ENCODE peak calls at places on chromosomes 4 and X, in nine cellular contexts. Y, R, F, S, T, X, O, Z and M are unnamed samples.

GRCh38 chrX:72120798-72121197 is 10.9 kb downstream of the RTL5 start:
- DNase-seq in O (no peak), Y (no peak), X (no peak), S (no peak), T (no peak), Z (no peak), R (no peak), F (no peak), M (no peak)

GRCh38 chr4:83618991-83619390 is 83.1 kb downstream of the GPAT3 start:
- DNase-seq in T (no peak), F (no peak), O (no peak), S (no peak), Y (no peak), R (no peak), X (peak), Z (no peak), M (no peak)

GRCh38 chr4:153113061-153113837 is 91.0 kb upstream of the TRIM2 start:
- DNase-seq in Z (no peak), R (no peak), Y (no peak), X (no peak), O (no peak), T (no peak), S (no peak), F (no peak), M (no peak)

GRCh38 chrX:149541521-149542047 is 772 bp downstream of the EOLA1 start:
- DNase-seq in T (no peak), O (no peak), S (no peak), Y (no peak), X (no peak), F (no peak), R (no peak), Z (no peak), M (no peak)

GRCh38 chrX:55996649-55997048 is 235.5 kb upstream of the KLF8 start:
- DNase-seq in F (no peak), X (no peak), O (no peak), T (no peak), R (no peak), Y (no peak), S (no peak), Z (no peak), M (no peak)

GRCh38 chr4:58602701-58603359 is 1492.6 kb upstream of the IGFBP7 start:
- DNase-seq in T (no peak), S (no peak), X (no peak), O (no peak), R (no peak), Z (no peak), F (no peak), Y (no peak), M (no peak)

GRCh38 chr4:169492436-169493163 is 119.8 kb downstream of the NEK1 start:
- DNase-seq in Z (peak), R (peak), Y (no peak), S (peak), X (peak), O (no peak), T (no peak), F (no peak), M (no peak)

GRCh38 chr4:123102897-123103489 is 180.6 kb upstream of the NUDT6 start:
- DNase-seq in F (no peak), O (no peak), Y (no peak), X (no peak), S (no peak), T (no peak), R (peak), Z (peak), M (no peak)

GRCh38 chrX:119573840-119574393 is 446 bp upstream of the UBE2A start:
- DNase-seq in R (peak), O (peak), Y (peak), T (peak), Z (peak), F (no peak), X (no peak), S (no peak), M (no peak)

GRCh38 chrX:3252744-3253143 is 93.7 kb downstream of the MXRA5 start:
- DNase-seq in R (no peak), T (no peak), F (no peak), Y (no peak), Z (no peak), O (no peak), S (no peak), X (no peak), M (no peak)

GRCh38 chr4:992297-993110 is 700 bp downstream of the SLC26A1 start:
- DNase-seq in F (peak), O (no peak), Z (no peak), S (no peak), R (peak), Y (no peak), T (no peak), X (peak), M (peak)

DNA sequence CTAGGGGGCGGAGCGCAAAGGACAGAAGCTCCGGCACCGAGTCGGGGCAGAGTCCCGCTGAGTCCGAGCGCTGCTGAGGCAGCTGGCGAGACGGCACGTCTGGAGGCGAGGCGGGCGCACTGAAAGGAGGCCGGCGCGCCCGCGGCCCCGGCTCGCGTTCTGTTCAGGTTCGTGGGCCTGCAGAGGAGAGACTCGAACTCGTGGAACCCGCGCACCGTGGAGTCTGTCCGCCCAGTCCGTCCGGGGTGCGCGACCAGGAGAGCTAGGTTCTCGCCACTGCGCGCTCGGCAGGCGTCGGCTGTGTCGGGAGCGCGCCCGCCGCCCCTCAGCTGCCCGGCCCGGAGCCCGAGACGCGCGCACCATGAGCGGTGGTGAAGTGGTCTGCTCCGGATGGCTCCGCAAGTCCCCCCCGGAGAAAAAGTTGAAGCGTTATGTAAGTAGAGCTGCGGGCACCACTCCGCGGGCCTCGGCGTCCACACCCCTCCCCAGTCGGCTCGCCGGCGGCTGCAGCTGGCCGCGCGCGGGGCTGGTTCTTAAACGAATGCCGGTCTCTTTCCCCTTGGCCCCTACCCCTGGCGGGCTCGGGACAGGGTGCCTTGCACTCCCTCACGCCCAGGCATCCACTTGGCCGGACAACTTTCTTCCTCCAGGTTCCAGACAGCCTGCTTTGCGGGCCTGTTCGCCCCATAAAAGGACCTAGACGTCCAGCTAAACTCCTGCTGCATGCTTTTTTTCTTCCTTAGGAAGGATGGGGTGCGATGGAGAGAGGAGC is at the start of gene GAB1:
- DNase-seq in T (peak), O (no peak), Z (no peak), Y (peak), R (peak), X (peak), F (peak), S (no peak), M (peak)
- TF ChIP-seq CTCF in T (no peak), O (peak), Z (no peak), Y (peak), R (no peak), X (no peak), F (no peak), S (peak), M (peak)

DNA sequence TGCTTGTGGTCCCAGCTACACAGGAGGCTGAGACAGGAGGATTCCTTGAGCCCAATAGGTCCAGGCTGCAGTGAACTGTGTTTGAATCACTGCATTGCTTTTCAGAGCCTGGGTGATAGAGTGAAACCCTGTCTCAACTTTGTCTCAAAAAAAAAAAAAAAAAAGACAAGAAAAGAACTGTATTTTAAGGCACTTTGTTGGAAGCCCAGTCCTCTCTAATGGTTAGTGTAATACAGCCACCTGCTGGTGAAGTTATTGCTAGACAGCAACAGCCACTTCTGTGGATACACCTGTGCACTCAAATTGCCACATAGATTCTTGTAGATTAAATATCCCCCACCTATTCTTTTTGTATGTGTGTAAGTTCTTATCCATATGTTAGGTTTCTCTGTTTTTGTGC is 10.1 kb upstream of the FGG start:
- DNase-seq in X (no peak), O (no peak), F (peak), T (no peak), S (no peak), Z (peak), Y (peak), R (peak), M (no peak)
- H3K27ac ChIP-seq in X (no peak), O (no peak), F (no peak), T (no peak), S (no peak), Z (no peak), Y (no peak), R (no peak), M (no peak)

DNA sequence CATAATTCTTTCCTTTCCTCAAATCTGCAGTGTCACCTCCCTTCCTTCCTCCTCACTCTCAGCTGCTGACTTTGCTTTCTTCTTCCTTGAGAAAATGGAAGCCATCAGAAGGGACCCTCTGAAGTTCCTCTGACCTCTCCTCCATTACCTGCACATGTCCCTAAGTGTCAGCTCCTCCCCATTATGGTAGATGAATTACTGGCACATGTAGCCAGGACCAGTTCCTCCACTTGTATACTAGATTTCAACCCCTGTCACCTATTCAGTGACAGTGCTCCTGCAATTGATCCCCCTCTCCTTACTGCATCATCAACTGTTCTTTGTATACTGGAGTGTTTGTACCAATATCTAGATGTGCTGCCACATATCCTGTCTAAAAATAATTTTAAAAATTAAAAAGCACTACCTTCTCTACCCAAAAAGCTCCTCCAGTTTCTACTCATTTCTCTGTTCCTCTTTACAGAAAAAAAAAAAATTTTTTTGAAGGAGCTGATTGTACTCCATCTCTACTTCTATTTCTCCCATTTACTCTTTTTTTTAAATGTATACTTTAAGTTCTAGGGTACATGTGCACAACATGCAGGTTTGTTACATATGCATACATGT is 78.6 kb downstream of the CLCN5 start:
- DNase-seq in T (no peak), R (no peak), F (no peak), Y (no peak), S (no peak), O (no peak), Z (no peak), X (no peak), M (no peak)
- TF ChIP-seq POLR2A in T (no peak), R (no peak), F (no peak), Y (no peak), S (no peak), O (no peak), Z (no peak), X (no peak), M (no peak)

DNA sequence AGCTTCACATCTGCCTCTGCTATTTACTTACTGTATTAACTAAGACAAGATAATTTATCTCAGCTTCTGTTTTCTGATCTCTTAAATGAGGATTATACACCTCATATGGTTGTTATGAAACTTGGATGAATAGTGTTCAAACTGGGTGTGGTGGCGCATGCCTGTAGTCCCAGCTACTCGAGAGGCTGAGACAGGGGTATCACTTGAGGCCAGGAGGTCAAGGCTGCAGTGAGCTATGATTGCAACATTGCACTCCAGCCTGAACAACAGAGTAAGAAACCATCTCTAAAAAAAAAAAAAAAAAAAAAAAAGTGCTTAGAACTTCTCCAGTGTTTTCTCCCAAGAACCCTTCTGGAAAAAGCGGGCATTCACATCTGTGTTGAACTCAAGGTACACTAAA is 19.8 kb upstream of the KLF3 start:
- DNase-seq in S (no peak), F (no peak), O (no peak), Z (no peak), X (no peak), Y (no peak), T (no peak), R (no peak), M (no peak)
- TF ChIP-seq CTCF in S (no peak), F (no peak), O (no peak), Z (no peak), X (no peak), Y (no peak), T (no peak), R (no peak), M (no peak)

GRCh38 chrX:48086119-48086518 is 14.7 kb upstream of the ZNF630 start:
- DNase-seq in Z (peak), T (no peak), S (no peak), O (no peak), F (no peak), R (no peak), X (no peak), Y (no peak), M (no peak)
- H3K27ac ChIP-seq in Z (no peak), T (no peak), S (no peak), O (no peak), F (no peak), R (no peak), X (no peak), Y (no peak), M (peak)

GRCh38 chrX:9467751-9468150 is 2.9 kb downstream of the TBL1X start:
- DNase-seq in Z (no peak), O (no peak), T (no peak), R (no peak), X (no peak), S (no peak), F (no peak), Y (no peak), M (no peak)

GRCh38 chrX:9475984-9476383 is 11.1 kb downstream of the TBL1X start:
- DNase-seq in R (no peak), X (no peak), O (no peak), T (no peak), Z (no peak), Y (no peak), S (no peak), F (no peak), M (no peak)

GRCh38 chrX:9467181-9467580 is 2.3 kb downstream of the TBL1X start:
- DNase-seq in X (no peak), T (no peak), R (no peak), Z (no peak), O (no peak), Y (no peak), S (no peak), F (no peak), M (no peak)

GRCh38 chrX:9473708-9474107 is 8.8 kb downstream of the TBL1X start:
- DNase-seq in O (no peak), R (no peak), S (no peak), T (no peak), X (no peak), F (no peak), Z (no peak), Y (no peak), M (no peak)

GRCh38 chrX:9471571-9471985 is 6.7 kb downstream of the TBL1X start:
- DNase-seq in S (no peak), X (no peak), Z (no peak), Y (no peak), O (no peak), F (no peak), T (no peak), R (no peak), M (no peak)
- TF ChIP-seq POLR2A in S (no peak), X (no peak), Z (no peak), Y (no peak), O (no peak), F (no peak), T (no peak), R (no peak), M (no peak)

GRCh38 chrX:1591102-1591862 is at the start of gene AKAP17A:
- DNase-seq in R (peak), Z (peak), Y (peak), X (peak), T (peak), O (peak), F (peak), S (peak), M (peak)
- TF ChIP-seq CTCF in R (no peak), Z (no peak), Y (no peak), X (no peak), T (peak), O (no peak), F (no peak), S (peak), M (no peak)

GRCh38 chr4:48073567-48074103 is 57.1 kb downstream of the NIPAL1 start:
- DNase-seq in T (no peak), Y (no peak), S (no peak), Z (no peak), O (no peak), X (no peak), F (no peak), R (no peak), M (no peak)
- H3K27ac ChIP-seq in T (no peak), Y (no peak), S (no peak), Z (no peak), O (no peak), X (no peak), F (no peak), R (no peak), M (no peak)

DNA sequence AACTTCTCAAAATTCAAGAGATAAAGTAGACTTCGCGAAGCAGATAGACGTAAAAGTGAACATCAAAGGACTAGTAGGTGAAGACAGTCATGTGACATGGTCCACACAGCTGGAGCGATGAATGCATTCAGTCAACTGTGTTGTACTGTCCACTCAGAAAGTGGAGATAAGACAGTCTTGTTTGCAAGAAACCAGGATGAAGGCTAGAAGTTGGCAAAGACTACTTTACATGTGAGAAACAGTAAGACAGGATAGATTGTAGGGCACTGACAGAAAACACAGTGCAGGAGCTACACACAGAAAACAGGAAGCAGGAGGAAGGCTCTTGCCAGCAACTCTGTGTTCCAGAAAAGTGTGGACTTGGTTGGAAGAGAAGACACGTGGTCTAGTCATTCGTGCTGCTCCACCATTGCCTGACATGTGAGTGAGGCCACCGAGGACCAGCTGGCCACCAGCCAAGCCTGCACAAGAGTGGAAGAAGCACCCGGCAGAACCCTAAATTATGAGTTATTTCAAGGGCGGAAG is 78.9 kb downstream of the FAT1 start:
- DNase-seq in X (no peak), Y (no peak), Z (no peak), S (no peak), R (no peak), T (no peak), F (no peak), O (no peak), M (no peak)
- TF ChIP-seq POLR2A in X (no peak), Y (no peak), Z (no peak), S (no peak), R (no peak), T (no peak), F (no peak), O (no peak), M (no peak)